ENCODE peak calls at places on chromosomes 7 and 10, in five cellular contexts. M, L, T, H and J are unnamed samples.
A peak's percentile ranks its signal among the peaks of the same experiment; 100 is the strongest.

GRCh38 chr7:3725660-3726059 is 424.6 kb downstream of the SDK1 start:
- DNase-seq in M (no peak), L (no peak), T (no peak), H (no peak), J (no peak)

GRCh38 chr10:95474228-95475002 is 86.8 kb downstream of the SORBS1 start:
- DNase-seq in M (no peak), L (peak; percentile 85), T (no peak), H (no peak), J (no peak)

GRCh38 chr10:73650537-73651331 is 5.1 kb downstream of the SYNPO2L start:
- DNase-seq in M (no peak), L (peak; percentile 86), T (no peak), H (no peak), J (peak; percentile 68)

GRCh38 chr7:17680026-17680425 is 260.3 kb downstream of the SNX13 start:
- DNase-seq in M (no peak), L (peak; percentile 96), T (no peak), H (no peak), J (peak; percentile 83)

GRCh38 chr10:101612086-101612485 is 24.0 kb downstream of the DPCD start:
- DNase-seq in M (no peak), L (no peak), T (no peak), H (no peak), J (no peak)

GRCh38 chr10:125111350-125111749 is 49.0 kb downstream of the CTBP2 start:
- DNase-seq in M (no peak), L (no peak), T (no peak), H (no peak), J (no peak)

GRCh38 chr7:5139998-5140397 is 50.0 kb upstream of the WIPI2 start:
- DNase-seq in M (no peak), L (peak; percentile 41), T (peak; percentile 9), H (peak; percentile 42), J (no peak)

GRCh38 chr7:149489391-149490024 is 8.1 kb downstream of the ZNF746 start:
- DNase-seq in M (no peak), L (no peak), T (no peak), H (no peak), J (no peak)

GRCh38 chr10:30591249-30591670 is 38.3 kb downstream of the LYZL2 start:
- DNase-seq in M (no peak), L (peak; percentile 67), T (peak; percentile 8), H (peak; percentile 34), J (no peak)

GRCh38 chr7:130371059-130371458 is 9.2 kb upstream of the CPA1 start:
- DNase-seq in M (peak; percentile 54), L (peak; percentile 76), T (no peak), H (no peak), J (no peak)

GRCh38 chr7:46672861-46673260 is 751.8 kb upstream of the IGFBP3 start:
- DNase-seq in M (no peak), L (no peak), T (no peak), H (no peak), J (no peak)

GRCh38 chr7:34552502-34552901 is 105.5 kb upstream of the NPSR1 start:
- DNase-seq in M (no peak), L (no peak), T (no peak), H (no peak), J (no peak)

GRCh38 chr10:97585439-97585811 is 1.2 kb downstream of the HOGA1 start:
- DNase-seq in M (no peak), L (no peak), T (no peak), H (no peak), J (no peak)

GRCh38 chr7:114088541-114088940 is 169.7 kb upstream of the PPP1R3A start:
- DNase-seq in M (no peak), L (no peak), T (no peak), H (no peak), J (no peak)

GRCh38 chr10:44873156-44873555 is 38.0 kb upstream of the TMEM72 start:
- DNase-seq in M (no peak), L (peak; percentile 75), T (no peak), H (no peak), J (no peak)

GRCh38 chr7:156842740-156843140 is 50.2 kb downstream of the LMBR1 start:
- DNase-seq in M (no peak), L (no peak), T (no peak), H (no peak), J (no peak)

GRCh38 chr10:13670311-13670710 is 83.5 kb downstream of the PRPF18 start:
- DNase-seq in M (no peak), L (no peak), T (no peak), H (no peak), J (no peak)

GRCh38 chr10:86536294-86536861 is 14.8 kb upstream of the WAPL start:
- DNase-seq in M (no peak), L (no peak), T (peak; percentile 27), H (peak; percentile 52), J (no peak)

GRCh38 chr10:20984632-20985031 is 87.5 kb upstream of the NEBL start:
- DNase-seq in M (no peak), L (no peak), T (no peak), H (no peak), J (no peak)

GRCh38 chr10:12710594-12711343 is 290.7 kb downstream of the CCDC3 start:
- DNase-seq in M (peak; percentile 39), L (peak; percentile 88), T (peak; percentile 77), H (peak; percentile 81), J (no peak)

GRCh38 chr7:38975944-38976392 is 1.7 kb upstream of the POU6F2 start:
- DNase-seq in M (no peak), L (peak; percentile 5), T (no peak), H (no peak), J (no peak)

GRCh38 chr10:77741746-77742145 is 104.1 kb upstream of the KCNMA1 start:
- DNase-seq in M (no peak), L (peak; percentile 74), T (no peak), H (no peak), J (no peak)

GRCh38 chr7:12713625-12714435 is 26.4 kb downstream of the ARL4A start:
- DNase-seq in M (no peak), L (no peak), T (no peak), H (no peak), J (no peak)

GRCh38 chr10:88386878-88387773 is 196.0 kb downstream of the RNLS start:
- DNase-seq in M (no peak), L (peak; percentile 60), T (no peak), H (no peak), J (no peak)

GRCh38 chr7:50808282-50808888 is 25.7 kb upstream of the GRB10 start:
- DNase-seq in M (no peak), L (no peak), T (no peak), H (no peak), J (no peak)

GRCh38 chr7:155848691-155849690 is 36.7 kb upstream of the SHH start:
- DNase-seq in M (no peak), L (no peak), T (no peak), H (no peak), J (no peak)

GRCh38 chr7:111363099-111363498 is 199.2 kb downstream of the IMMP2L start:
- DNase-seq in M (no peak), L (peak; percentile 61), T (no peak), H (no peak), J (no peak)

GRCh38 chr10:103763374-103764202 is 91.8 kb downstream of the SH3PXD2A start:
- DNase-seq in M (no peak), L (peak; percentile 36), T (peak; percentile 12), H (no peak), J (peak; percentile 57)